ENCODE peak calls at places on chromosomes 4 and X, in four cellular contexts. T is CD8-positive, alpha-beta memory T cell; M is ovary; W is endodermal cell. I is an unnamed sample.

GRCh38 chr4:148730766-148731165 is 288.6 kb upstream of the NR3C2 start:
- DNase-seq in M (no peak), W (no peak), T (no peak), I (no peak)

GRCh38 chrX:2500091-2500680 is 590 bp downstream of the DHRSX start:
- DNase-seq in W (peak; percentile 81), M (peak; percentile 38), T (peak; percentile 20), I (no peak)

GRCh38 chrX:123976671-123977316 is 15.3 kb downstream of the STAG2 start:
- DNase-seq in W (no peak), T (no peak), M (no peak), I (no peak)

GRCh38 chr4:5500165-5500564 is 208.2 kb downstream of the EVC2 start:
- DNase-seq in W (no peak), T (no peak), M (no peak), I (no peak)

GRCh38 chr4:73609688-73610087 is 10.5 kb downstream of the RASSF6 start:
- DNase-seq in T (no peak), W (no peak), M (no peak), I (no peak)

GRCh38 chrX:48800574-48801280 is 1.1 kb upstream of the HDAC6 start:
- DNase-seq in T (no peak), W (no peak), M (no peak), I (no peak)

GRCh38 chr4:77232653-77233052 is 75.6 kb downstream of the CCNG2 start:
- DNase-seq in W (no peak), M (no peak), T (no peak), I (no peak)

GRCh38 chr4:52376107-52376704 is 282.9 kb downstream of the USP46 start:
- DNase-seq in W (no peak), M (peak; percentile 17), T (no peak), I (peak; percentile 41)

GRCh38 chrX:44062842-44063241 is 89.7 kb upstream of the NDP start:
- DNase-seq in T (no peak), W (no peak), M (peak; percentile 21), I (no peak)

GRCh38 chr4:56655209-56655626 is 25.9 kb downstream of the HOPX start:
- DNase-seq in T (peak; percentile 21), M (no peak), W (peak; percentile 83), I (no peak)

GRCh38 chrX:81120270-81120935 is 81.3 kb downstream of the HMGN5 start:
- DNase-seq in T (no peak), M (no peak), W (no peak), I (peak; percentile 14)

GRCh38 chr4:98679738-98680137 is 21.3 kb upstream of the TSPAN5 start:
- DNase-seq in W (no peak), T (no peak), M (no peak), I (no peak)

GRCh38 chrX:45824471-45824870 is 623.8 kb upstream of the DIPK2B start:
- DNase-seq in M (peak; percentile 8), W (peak; percentile 75), T (no peak), I (no peak)

GRCh38 chr4:47415719-47416118 is 47.8 kb downstream of the COMMD8 start:
- DNase-seq in W (no peak), M (no peak), T (no peak), I (no peak)

GRCh38 chr4:16289872-16290554 is 63.7 kb upstream of the TAPT1 start:
- DNase-seq in M (no peak), T (no peak), W (no peak), I (peak; percentile 33)

GRCh38 chr4:86498560-86499166 is 95.5 kb upstream of the PTPN13 start:
- DNase-seq in M (no peak), T (no peak), W (no peak), I (peak; percentile 24)

DNA sequence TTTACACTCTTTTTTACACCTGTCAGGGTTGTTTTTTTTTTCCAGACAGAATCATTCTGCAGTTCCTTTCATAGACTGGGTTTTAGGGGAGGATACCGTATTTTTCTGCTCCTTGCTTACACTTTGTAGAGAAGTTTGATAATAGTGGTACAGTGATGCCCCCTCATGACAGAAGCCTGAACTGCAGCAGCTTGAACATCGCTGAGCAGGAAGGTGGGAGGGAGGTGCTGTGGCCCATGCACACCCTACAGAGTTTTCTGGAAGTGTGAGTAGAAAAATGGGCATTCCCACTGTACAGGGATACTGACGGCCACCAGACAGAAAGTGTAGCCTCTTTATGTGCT is 54.5 kb downstream of the RAB40A start:
- DNase-seq in T (peak; percentile 56), M (peak; percentile 62), W (peak; percentile 96), I (peak; percentile 59)
- H3K4me3 ChIP-seq in T (peak overlapping the region; percentile 70), M (peak overlapping the region; percentile 6), W (peak overlapping the region; percentile 56), I (peak overlapping the region; percentile 49)

DNA sequence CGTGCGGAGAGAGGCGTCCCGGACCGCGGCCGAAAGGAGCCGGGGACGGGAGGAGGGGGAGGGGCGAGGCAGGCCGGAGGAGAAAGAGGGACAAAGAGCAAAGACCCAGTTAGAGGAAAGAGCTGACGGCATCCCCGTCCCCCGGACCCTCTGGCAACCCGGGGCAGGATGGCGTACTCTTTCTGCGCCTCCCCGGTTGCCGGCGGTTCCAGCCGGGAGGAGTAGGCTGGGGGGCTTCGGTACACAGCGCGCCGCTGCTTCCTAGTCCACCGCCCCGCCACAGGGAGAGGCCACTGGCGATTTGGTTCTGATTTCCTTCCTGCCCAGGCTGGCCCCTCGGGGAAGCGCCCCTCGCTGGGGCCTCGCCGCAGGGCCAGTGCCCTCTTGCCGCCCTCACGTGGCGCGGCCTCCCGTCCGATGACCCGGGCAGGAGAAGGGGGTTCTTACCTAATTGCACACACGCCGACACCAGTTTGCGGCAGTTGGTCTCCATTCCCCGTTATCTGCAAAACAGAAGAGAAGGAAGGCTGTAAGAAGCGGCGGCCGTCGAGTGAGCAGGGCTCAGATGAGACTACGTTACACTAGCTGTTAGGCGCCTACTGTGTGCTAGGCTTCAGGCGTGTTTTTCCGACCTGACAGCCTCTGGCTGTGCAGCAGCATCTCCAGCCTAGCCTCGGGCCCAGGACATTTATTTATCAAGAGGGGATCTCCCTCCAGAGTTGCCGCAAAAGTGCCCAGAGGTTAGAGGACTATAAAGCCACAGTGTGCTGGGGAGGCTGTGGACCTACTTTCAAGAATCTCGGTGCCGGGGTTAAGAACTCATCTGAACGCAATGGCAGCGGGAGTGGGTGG is 9.9 kb upstream of the PITX2 start:
- DNase-seq in M (no peak), T (no peak), W (peak; percentile 74), I (no peak)
- H3K4me3 ChIP-seq in M (no peak overlapping the region), T (no peak overlapping the region), W (peak overlapping the region; percentile 57), I (no peak overlapping the region)

GRCh38 chr4:137124278-137124932 is 407.9 kb downstream of the PCDH18 start:
- DNase-seq in M (no peak), T (no peak), W (no peak), I (peak; percentile 21)
- H3K4me3 ChIP-seq in M (peak overlapping the region; percentile 12), T (no peak overlapping the region), W (no peak overlapping the region), I (no peak overlapping the region)

GRCh38 chr4:25330905-25331816 is 18.6 kb downstream of the ZCCHC4 start:
- DNase-seq in W (no peak), M (no peak), T (peak; percentile 8), I (no peak)
- H3K4me3 ChIP-seq in W (no peak overlapping the region), M (no peak overlapping the region), T (peak overlapping the region; percentile 25), I (no peak overlapping the region)

DNA sequence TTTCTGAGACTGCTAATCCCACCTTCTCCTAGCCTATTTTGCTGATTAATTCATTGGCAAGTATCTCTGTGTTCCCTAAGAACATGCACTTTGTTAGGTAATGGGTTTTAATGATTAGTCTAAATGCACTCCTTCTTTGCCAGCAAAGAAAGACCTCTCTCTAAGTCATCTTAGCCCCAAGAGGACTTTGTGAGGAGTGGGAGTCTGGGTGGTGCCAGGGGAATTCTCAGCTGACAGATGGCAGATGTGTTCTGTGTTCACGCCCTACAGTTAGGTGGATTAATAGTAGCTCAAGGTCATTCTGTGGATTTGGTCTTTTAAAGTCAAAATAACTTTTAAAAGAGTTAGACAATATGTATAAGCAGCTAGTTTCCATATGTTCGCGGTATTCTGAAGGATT is 171.3 kb downstream of the UNC5C start:
- DNase-seq in W (no peak), T (no peak), M (no peak), I (no peak)
- H3K4me3 ChIP-seq in W (no peak overlapping the region), T (no peak overlapping the region), M (no peak overlapping the region), I (no peak overlapping the region)

GRCh38 chr4:138235419-138235952 is 6.7 kb downstream of the SLC7A11 start:
- DNase-seq in M (no peak), T (no peak), W (no peak), I (no peak)
- H3K4me3 ChIP-seq in M (no peak overlapping the region), T (no peak overlapping the region), W (no peak overlapping the region), I (no peak overlapping the region)

GRCh38 chr4:17780461-17781071 is 855 bp downstream of the FAM184B start:
- DNase-seq in M (no peak), W (peak; percentile 62), T (no peak), I (no peak)
- H3K4me3 ChIP-seq in M (no peak overlapping the region), W (peak overlapping the region; percentile 63), T (no peak overlapping the region), I (no peak overlapping the region)

GRCh38 chr4:88078592-88078991 is 71.2 kb downstream of the PKD2 start:
- DNase-seq in M (no peak), T (no peak), W (no peak), I (no peak)

GRCh38 chr4:88080626-88081025 is 73.2 kb downstream of the PKD2 start:
- DNase-seq in M (no peak), W (no peak), T (no peak), I (no peak)

GRCh38 chr4:88075336-88075735 is 67.9 kb downstream of the PKD2 start:
- DNase-seq in W (no peak), T (no peak), M (no peak), I (no peak)

DNA sequence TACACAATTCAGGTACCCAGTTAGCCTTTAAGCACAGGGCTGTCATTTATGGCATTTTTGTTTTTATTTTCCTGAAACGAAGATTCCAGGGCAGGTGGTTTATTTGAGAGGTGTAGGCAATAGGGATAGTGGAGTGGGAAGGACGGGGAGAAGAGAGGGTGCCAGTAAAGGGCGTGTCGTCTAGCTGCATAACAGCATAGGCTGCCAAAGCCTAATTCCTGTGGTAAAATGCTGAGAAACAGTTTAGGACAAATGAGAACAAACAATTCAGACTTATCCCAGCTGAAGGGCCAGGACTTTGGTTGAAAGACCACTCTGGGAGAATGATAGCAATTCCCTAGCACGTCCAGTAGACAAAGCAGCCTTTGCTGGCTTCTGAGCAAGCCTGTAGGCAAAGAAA is 70.5 kb downstream of the PKD2 start:
- DNase-seq in M (peak; percentile 33), T (no peak), W (no peak), I (no peak)
- H3K4me3 ChIP-seq in M (no peak overlapping the region), T (no peak overlapping the region), W (no peak overlapping the region), I (no peak overlapping the region)

GRCh38 chrX:111372065-111372464 is 39.9 kb downstream of the DCX start:
- DNase-seq in W (no peak), M (no peak), T (no peak), I (no peak)

GRCh38 chrX:111376486-111376885 is 35.5 kb downstream of the DCX start:
- DNase-seq in W (no peak), T (no peak), M (no peak), I (no peak)

GRCh38 chrX:111382277-111382676 is 29.7 kb downstream of the DCX start:
- DNase-seq in T (no peak), M (no peak), W (no peak), I (no peak)

GRCh38 chrX:111375747-111376146 is 36.2 kb downstream of the DCX start:
- DNase-seq in T (no peak), M (no peak), W (no peak), I (no peak)

GRCh38 chrX:111376897-111377601 is 34.9 kb downstream of the DCX start:
- DNase-seq in T (no peak), W (peak; percentile 65), M (no peak), I (no peak)
- H3K4me3 ChIP-seq in T (no peak overlapping the region), W (no peak overlapping the region), M (no peak overlapping the region), I (no peak overlapping the region)

I was measured in Jurkat, Clone E6-1.